ENCODE peak calls at places on chromosome 17, in five cellular contexts. K, G, I, L and Y are unnamed samples. For H3K27me3 and H3K4me1, the result is how much of the 10 kb centered on the place peaks cover.

GRCh38 chr17:59155439-59156177 is at the start of gene PRR11:
- DNase-seq in K (peak), G (peak), I (peak), L (peak), Y (peak)

GRCh38 chr17:12431188-12431587 is 234.5 kb upstream of the MYOCD start:
- DNase-seq in K (no peak), G (no peak), I (no peak), L (no peak), Y (no peak)

GRCh38 chr17:13920413-13920812 is 148.9 kb upstream of the COX10 start:
- DNase-seq in K (no peak), G (no peak), I (no peak), L (no peak), Y (no peak)

GRCh38 chr17:16938496-16939270 is 33.2 kb downstream of the TNFRSF13B start:
- DNase-seq in K (no peak), G (no peak), I (peak), L (no peak), Y (no peak)

GRCh38 chr17:45035848-45036247 is 15.6 kb downstream of the DCAKD start:
- DNase-seq in K (no peak), G (no peak), I (no peak), L (no peak), Y (no peak)

GRCh38 chr17:77846531-77847085 is 111.9 kb upstream of the TNRC6C start:
- DNase-seq in K (peak), G (no peak), I (no peak), L (no peak), Y (no peak)

GRCh38 chr17:43839670-43840101 is 6.7 kb upstream of the MPP3 start:
- DNase-seq in K (no peak), G (no peak), I (peak), L (peak), Y (no peak)

GRCh38 chr17:3027786-3028532 is 35.4 kb downstream of the OR1D5 start:
- DNase-seq in K (no peak), G (no peak), I (no peak), L (no peak), Y (no peak)

GRCh38 chr17:59397316-59398073 is 66.0 kb downstream of the YPEL2 start:
- DNase-seq in K (no peak), G (no peak), I (no peak), L (no peak), Y (no peak)

GRCh38 chr17:70636517-70637133 is 467.3 kb downstream of the KCNJ2 start:
- DNase-seq in K (no peak), G (peak), I (no peak), L (peak), Y (peak)

GRCh38 chr17:48074322-48075054 is 26.3 kb downstream of the NFE2L1 start:
- DNase-seq in K (peak), G (peak), I (peak), L (peak), Y (peak)

GRCh38 chr17:72569193-72569946 is 448.6 kb downstream of the SOX9 start:
- DNase-seq in K (no peak), G (no peak), I (peak), L (peak), Y (no peak)

GRCh38 chr17:1916339-1916738 is 86.5 kb downstream of the RPA1 start:
- DNase-seq in K (no peak), G (no peak), I (no peak), L (no peak), Y (no peak)

GRCh38 chr17:63445571-63446217 is 412 bp downstream of the CYB561 start:
- DNase-seq in K (no peak), G (no peak), I (peak), L (peak), Y (peak)

GRCh38 chr17:69058165-69058564 is 2.6 kb downstream of the ABCA9 start:
- DNase-seq in K (no peak), G (no peak), I (no peak), L (no peak), Y (no peak)

GRCh38 chr17:72556944-72557826 is 436.4 kb downstream of the SOX9 start:
- DNase-seq in K (peak), G (peak), I (peak), L (peak), Y (peak)

GRCh38 chr17:44794699-44795413 is 35.2 kb downstream of the GJC1 start:
- DNase-seq in K (no peak), G (peak), I (no peak), L (no peak), Y (no peak)

GRCh38 chr17:354651-355556 is 2.3 kb upstream of the RPH3AL start:
- DNase-seq in K (no peak), G (no peak), I (no peak), L (no peak), Y (no peak)

GRCh38 chr17:40485851-40486512 is 15.4 kb downstream of the TNS4 start:
- DNase-seq in K (peak), G (peak), I (no peak), L (peak), Y (no peak)

GRCh38 chr17:40311575-40311974 is 2.6 kb downstream of the RARA start:
- DNase-seq in K (peak), G (no peak), I (peak), L (peak), Y (peak)

GRCh38 chr17:35344262-35344661 is 29.2 kb downstream of the SLFN11 start:
- DNase-seq in K (no peak), G (no peak), I (no peak), L (no peak), Y (no peak)

GRCh38 chr17:78137392-78138203 is 7.0 kb downstream of the TMC8 start:
- DNase-seq in K (no peak), G (no peak), I (peak), L (no peak), Y (no peak)

GRCh38 chr17:44308865-44309264 is 464 bp downstream of the RUNDC3A start:
- DNase-seq in K (no peak), G (no peak), I (no peak), L (no peak), Y (no peak)

GRCh38 chr17:13725286-13725990 is 123.7 kb upstream of the HS3ST3A1 start:
- DNase-seq in K (no peak), G (peak), I (no peak), L (no peak), Y (no peak)

GRCh38 chr17:13030459-13031305 is 12.9 kb upstream of the ELAC2 start:
- DNase-seq in K (no peak), G (peak), I (peak), L (peak), Y (peak)

GRCh38 chr17:17032131-17032692 is 10.0 kb upstream of the MPRIP start:
- DNase-seq in K (peak), G (peak), I (peak), L (peak), Y (peak)

GRCh38 chr17:59547131-59547915 is 18.1 kb upstream of the DHX40 start:
- DNase-seq in K (no peak), G (no peak), I (no peak), L (no peak), Y (no peak)

GRCh38 chr17:83195330-83196087 is 116.1 kb downstream of the METRNL start:
- DNase-seq in K (peak), G (no peak), I (no peak), L (peak), Y (no peak)

GRCh38 chr17:43958953-43959352 is 5.2 kb upstream of the PYY start:
- DNase-seq in K (no peak), G (peak), I (no peak), L (no peak), Y (no peak)

GRCh38 chr17:7191571-7192270 is 12.6 kb upstream of the ASGR1 start:
- DNase-seq in K (no peak), G (peak), I (no peak), L (peak), Y (no peak)

GRCh38 chr17:65243838-65244237 is 106.7 kb downstream of the RGS9 start:
- DNase-seq in K (peak), G (peak), I (no peak), L (no peak), Y (peak)

GRCh38 chr17:47376247-47376646 is 52.5 kb downstream of the EFCAB13 start:
- DNase-seq in K (no peak), G (no peak), I (no peak), L (no peak), Y (no peak)

GRCh38 chr17:68707032-68707431 is 105.9 kb upstream of the FAM20A start:
- DNase-seq in K (no peak), G (peak), I (no peak), L (no peak), Y (no peak)

GRCh38 chr17:10198509-10199249 is at the start of gene GAS7:
- DNase-seq in K (peak), G (peak), I (peak), L (peak), Y (peak)

GRCh38 chr17:14442798-14443553 is 142.1 kb downstream of the HS3ST3B1 start:
- DNase-seq in K (no peak), G (peak), I (no peak), L (no peak), Y (no peak)

GRCh38 chr17:81867952-81868673 is 3.0 kb downstream of the ARHGDIA start:
- DNase-seq in K (no peak), G (no peak), I (peak), L (no peak), Y (no peak)
- TF ChIP-seq POLR2A in K (no peak), G (peak), I (peak), L (no peak), Y (no peak)

GRCh38 chr17:73999246-73999645 is 204.2 kb upstream of the RPL38 start:
- DNase-seq in K (no peak), G (no peak), I (no peak), L (no peak), Y (no peak)
- H3K27me3 ChIP-seq in K (under half), G (under half), I (under half), L (under half), Y (under half)

GRCh38 chr17:66684256-66684655 is 150.7 kb upstream of the CACNG5 start:
- DNase-seq in K (no peak), G (peak), I (no peak), L (no peak), Y (no peak)
- H3K4me1 ChIP-seq in K (under half), G (under half), I (under half), L (under half), Y (under half)

GRCh38 chr17:76078859-76079576 is at the start of gene ZACN:
- DNase-seq in K (no peak), G (no peak), I (no peak), L (no peak), Y (no peak)

GRCh38 chr17:76080934-76081287 is 1.9 kb downstream of the ZACN start:
- DNase-seq in K (no peak), G (no peak), I (no peak), L (no peak), Y (no peak)

GRCh38 chr17:76080207-76080933 is 1.4 kb downstream of the ZACN start:
- DNase-seq in K (no peak), G (no peak), I (no peak), L (no peak), Y (no peak)

GRCh38 chr17:76081295-76082210 is 2.6 kb downstream of the ZACN start:
- DNase-seq in K (no peak), G (no peak), I (no peak), L (no peak), Y (no peak)

GRCh38 chr17:76079577-76080206 is 710 bp downstream of the ZACN start:
- DNase-seq in K (no peak), G (no peak), I (no peak), L (no peak), Y (no peak)
- TF ChIP-seq POLR2A in K (no peak), G (no peak), I (no peak), L (no peak), Y (no peak)

GRCh38 chr17:37737971-37738370 is 6.9 kb downstream of the HNF1B start:
- DNase-seq in K (no peak), G (peak), I (no peak), L (no peak), Y (no peak)
- H3K27me3 ChIP-seq in K (half or more), G (half or more), I (half or more), L (under half), Y (half or more)

DNA sequence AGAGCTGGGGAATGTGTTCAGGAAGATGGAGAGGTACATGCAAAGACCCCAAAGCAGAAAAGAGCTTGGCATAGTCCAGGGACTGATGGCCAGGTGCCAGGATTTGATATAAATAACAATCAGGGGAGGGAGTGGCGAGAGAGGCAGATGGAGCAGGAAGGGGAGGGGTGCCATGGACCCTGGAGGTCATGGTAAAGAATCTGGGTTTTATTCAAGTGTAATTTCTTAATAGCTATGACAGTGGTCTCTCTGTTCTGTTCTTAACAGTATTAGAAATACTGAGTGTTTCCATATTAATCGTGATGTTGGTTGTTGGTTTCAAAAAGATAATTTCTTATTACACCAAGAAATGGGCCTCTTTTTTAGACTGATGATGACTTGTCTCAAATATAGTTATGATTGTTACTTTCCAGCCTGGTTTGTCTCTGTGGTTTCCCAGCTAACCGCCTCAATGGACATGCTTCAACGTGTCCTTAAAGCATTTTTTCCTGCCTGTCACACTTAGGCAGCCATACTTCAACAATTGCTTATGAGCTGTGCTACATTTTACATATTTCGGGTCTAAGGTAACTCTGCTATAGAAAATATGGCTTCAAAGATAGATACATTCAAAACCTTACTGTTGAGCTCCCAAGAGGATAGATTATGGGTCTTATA is 49.4 kb downstream of the MYH10 start:
- DNase-seq in K (no peak), G (no peak), I (no peak), L (no peak), Y (no peak)
- H3K4me1 ChIP-seq in K (under half), G (under half), I (under half), L (under half), Y (under half)

DNA sequence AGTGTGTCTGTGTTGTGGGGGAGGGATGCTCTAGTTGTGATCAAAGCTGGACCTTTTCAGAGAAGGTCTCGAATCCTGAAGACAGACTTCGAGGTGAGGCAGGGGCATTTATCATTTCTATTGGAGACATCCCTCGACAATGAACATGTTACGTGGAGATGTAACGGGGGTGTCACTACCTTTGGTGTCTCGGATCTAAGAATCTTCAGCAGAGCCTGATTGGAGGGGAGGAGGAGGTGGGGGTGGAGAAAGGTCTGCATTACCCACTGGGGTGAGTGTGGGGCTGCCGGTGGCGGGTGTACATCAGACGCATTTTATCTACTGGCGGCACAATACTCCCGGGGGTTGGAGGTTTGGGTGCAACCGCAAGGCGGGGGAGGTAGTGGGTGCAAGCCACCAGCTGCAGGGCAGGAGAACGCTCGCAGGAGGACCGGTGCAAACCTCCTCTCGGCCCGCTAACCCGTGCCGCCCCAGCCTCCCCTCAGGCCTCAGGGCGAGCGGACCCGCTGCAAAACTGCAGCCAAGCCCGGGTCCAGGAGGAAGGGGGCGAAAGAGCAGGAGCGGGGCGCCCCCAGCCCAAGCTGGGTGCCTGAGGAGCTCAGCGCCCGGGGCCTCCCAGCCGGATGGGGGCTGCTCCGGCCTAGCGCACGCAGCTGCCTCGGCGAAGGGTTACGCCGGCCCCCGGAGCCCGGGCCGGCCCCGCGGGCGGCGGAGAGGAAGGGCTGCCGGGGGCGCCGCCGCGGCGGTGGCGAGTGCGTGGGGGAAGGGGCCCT is 735 bp downstream of the ZNF652 start:
- DNase-seq in K (peak), G (no peak), I (peak), L (peak), Y (peak)
- TF ChIP-seq POLR2A in K (no peak), G (no peak), I (peak), L (peak), Y (no peak)